ENCODE peak calls at places on chromosomes 13 and 19, in seven cellular contexts. Q is ovary, G is iPS DF 6.9, P is fibroblast of villous mesenchyme, K is bronchial epithelial cell, T is spleen, F is A673. H is an unnamed sample.

GRCh38 chr19:30635026-30635985 is 263.1 kb downstream of the ZNF536 start:
- DNase-seq in Q (no peak), G (no peak), P (no peak), K (no peak), T (no peak), F (no peak), H (no peak)

GRCh38 chr19:49690073-49690655 is 752 bp upstream of the CPT1C start:
- DNase-seq in Q (no peak), G (no peak), P (no peak), K (no peak), T (no peak), F (peak; percentile 49), H (no peak)

GRCh38 chr19:44447864-44448674 is at the start of gene ZNF229:
- DNase-seq in Q (peak; percentile 81), G (peak; percentile 70), P (peak; percentile 96), K (peak; percentile 91), T (peak; percentile 91), F (peak; percentile 97), H (peak; percentile 86)

GRCh38 chr19:37472165-37472564 is 3.0 kb downstream of the ZNF570 start:
- DNase-seq in Q (no peak), G (no peak), P (no peak), K (no peak), T (no peak), F (no peak), H (no peak)

GRCh38 chr13:27170221-27170520 is 1.4 kb downstream of the USP12 start:
- DNase-seq in Q (no peak), G (no peak), P (peak; percentile 73), K (peak; percentile 72), T (no peak), F (peak; percentile 32), H (no peak)

GRCh38 chr13:97275265-97275664 is 53.1 kb downstream of the MBNL2 start:
- DNase-seq in Q (no peak), G (no peak), P (peak; percentile 89), K (peak; percentile 92), T (no peak), F (peak; percentile 62), H (no peak)

GRCh38 chr19:12636631-12637030 is 25.9 kb downstream of the ZNF791 start:
- DNase-seq in Q (no peak), G (no peak), P (no peak), K (no peak), T (peak; percentile 37), F (no peak), H (no peak)

GRCh38 chr19:30083701-30084156 is 141.7 kb downstream of the URI1 start:
- DNase-seq in Q (no peak), G (no peak), P (no peak), K (no peak), T (peak; percentile 11), F (no peak), H (no peak)

GRCh38 chr13:46126552-46127171 is 21.8 kb upstream of the CPB2 start:
- DNase-seq in Q (no peak), G (peak; percentile 70), P (peak; percentile 75), K (peak; percentile 69), T (peak; percentile 85), F (peak; percentile 96), H (peak; percentile 59)

GRCh38 chr13:98416408-98416807 is 160.5 kb downstream of the STK24 start:
- DNase-seq in Q (no peak), G (no peak), P (no peak), K (peak; percentile 84), T (no peak), F (no peak), H (peak; percentile 81)

GRCh38 chr13:73477441-73477840 is 418.6 kb downstream of the KLF5 start:
- DNase-seq in Q (no peak), G (no peak), P (no peak), K (no peak), T (no peak), F (no peak), H (no peak)

GRCh38 chr19:51410950-51411748 is 6.3 kb downstream of the SIGLEC10 start:
- DNase-seq in Q (no peak), G (no peak), P (no peak), K (no peak), T (no peak), F (no peak), H (no peak)

GRCh38 chr13:30827578-30827925 is 78.5 kb upstream of the MEDAG start:
- DNase-seq in Q (no peak), G (no peak), P (no peak), K (no peak), T (no peak), F (no peak), H (no peak)

GRCh38 chr13:80504453-80504852 is 163.5 kb upstream of the SPRY2 start:
- DNase-seq in Q (no peak), G (no peak), P (no peak), K (no peak), T (no peak), F (peak; percentile 69), H (no peak)

GRCh38 chr19:15316498-15316897 is 15.8 kb downstream of the BRD4 start:
- DNase-seq in Q (no peak), G (no peak), P (peak; percentile 81), K (no peak), T (no peak), F (no peak), H (no peak)

GRCh38 chr13:33441015-33441414 is 155.5 kb upstream of the STARD13 start:
- DNase-seq in Q (no peak), G (peak; percentile 9), P (peak; percentile 44), K (peak; percentile 46), T (no peak), F (peak; percentile 41), H (peak; percentile 57)

GRCh38 chr13:46492946-46493345 is 60.0 kb upstream of the LRCH1 start:
- DNase-seq in Q (no peak), G (peak; percentile 9), P (peak; percentile 65), K (peak; percentile 30), T (no peak), F (peak; percentile 74), H (no peak)

GRCh38 chr13:108322206-108322824 is 52.8 kb downstream of the TNFSF13B start:
- DNase-seq in Q (no peak), G (no peak), P (peak; percentile 50), K (peak; percentile 47), T (no peak), F (peak; percentile 62), H (no peak)

GRCh38 chr19:20039203-20039723 is at the start of gene ZNF682:
- DNase-seq in Q (peak; percentile 92), G (peak; percentile 93), P (peak; percentile 93), K (peak; percentile 84), T (peak; percentile 92), F (peak; percentile 7), H (peak; percentile 92)

GRCh38 chr19:54208784-54209057 is 8.1 kb downstream of the RPS9 start:
- DNase-seq in Q (no peak), G (no peak), P (no peak), K (no peak), T (no peak), F (no peak), H (no peak)

GRCh38 chr19:54199401-54199800 is 1.3 kb upstream of the RPS9 start:
- DNase-seq in Q (no peak), G (no peak), P (peak; percentile 95), K (no peak), T (no peak), F (no peak), H (no peak)

GRCh38 chr13:104779311-104779710 is 1713.1 kb upstream of the SLC10A2 start:
- DNase-seq in Q (no peak), G (no peak), P (peak; percentile 36), K (peak; percentile 29), T (no peak), F (no peak), H (no peak)
- H3K4me3 ChIP-seq in Q (no peak overlapping the region), G (no peak overlapping the region), P (no peak overlapping the region), K (no peak overlapping the region), T (no peak overlapping the region), F (no peak overlapping the region), H (no peak overlapping the region)

GRCh38 chr13:102904408-102904862 is 58.6 kb downstream of the ERCC5 start:
- DNase-seq in Q (no peak), G (no peak), P (no peak), K (peak; percentile 61), T (no peak), F (no peak), H (no peak)

GRCh38 chr13:102901056-102901455 is 55.2 kb downstream of the ERCC5 start:
- DNase-seq in Q (no peak), G (no peak), P (no peak), K (no peak), T (no peak), F (no peak), H (no peak)

GRCh38 chr13:102903659-102904407 is 58.0 kb downstream of the ERCC5 start:
- DNase-seq in Q (no peak), G (peak; percentile 2), P (peak; percentile 44), K (peak; percentile 32), T (no peak), F (peak; percentile 34), H (no peak)

GRCh38 chr13:102901615-102902305 is 55.9 kb downstream of the ERCC5 start:
- DNase-seq in Q (no peak), G (no peak), P (no peak), K (peak; percentile 64), T (no peak), F (no peak), H (no peak)

GRCh38 chr13:102902789-102903347 is 57.0 kb downstream of the ERCC5 start:
- DNase-seq in Q (no peak), G (peak; percentile 18), P (no peak), K (no peak), T (no peak), F (no peak), H (peak; percentile 27)
- H3K4me3 ChIP-seq in Q (no peak overlapping the region), G (no peak overlapping the region), P (no peak overlapping the region), K (no peak overlapping the region), T (no peak overlapping the region), F (no peak overlapping the region), H (no peak overlapping the region)

DNA sequence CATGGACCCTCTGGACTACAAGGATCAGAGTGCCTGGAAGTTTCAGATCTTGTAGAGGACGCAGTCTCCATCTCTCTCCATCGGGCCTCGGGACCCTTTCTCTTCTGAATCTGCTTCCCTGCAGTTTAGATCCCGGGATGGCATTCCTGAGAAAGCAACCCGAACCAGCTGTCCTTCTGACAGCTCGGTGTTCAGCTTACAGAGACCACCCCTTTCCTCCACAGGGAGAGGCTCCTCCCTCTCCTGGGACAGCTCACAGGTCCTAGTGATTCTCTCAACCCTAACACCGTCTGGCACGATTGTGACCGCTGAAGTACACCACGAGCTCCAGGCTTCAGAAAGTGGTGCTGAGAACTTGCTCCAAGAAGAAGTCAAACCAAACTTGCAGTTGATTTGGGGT is 18.2 kb downstream of the CRX start:
- DNase-seq in Q (no peak), G (no peak), P (no peak), K (no peak), T (no peak), F (no peak), H (no peak)
- H3K4me3 ChIP-seq in Q (no peak overlapping the region), G (no peak overlapping the region), P (no peak overlapping the region), K (no peak overlapping the region), T (no peak overlapping the region), F (no peak overlapping the region), H (no peak overlapping the region)

GRCh38 chr19:38660724-38661123 is 13.3 kb downstream of the ACTN4 start:
- DNase-seq in Q (no peak), G (no peak), P (no peak), K (no peak), T (no peak), F (no peak), H (no peak)
- H3K4me3 ChIP-seq in Q (no peak overlapping the region), G (no peak overlapping the region), P (no peak overlapping the region), K (no peak overlapping the region), T (no peak overlapping the region), F (no peak overlapping the region), H (no peak overlapping the region)

H was measured in mucosa of descending colon.